ENCODE peak calls at places on chromosomes 11 and 22, in ten cellular contexts. One of them, this sample, is unnamed.

GRCh38 chr11:73290536-73290935 is 17.5 kb upstream of the ARHGEF17 start:
- DNase-seq in GM13976: no peak
- DNase-seq in mucosa of descending colon: no peak
- DNase-seq in GM23248: no peak
- DNase-seq in HTR-8/SVneo: no peak
- DNase-seq in fibroblast of lung: no peak
- DNase-seq in cardiac fibroblast: no peak
- DNase-seq in activated B cell treated with CpG ODN at 0.5 μM for 24 hours: no peak
- DNase-seq in globus pallidus: no peak
- DNase-seq in stimulated activated CD8-positive, alpha-beta memory T cell treated with anti-CD3 and anti-CD28 coated beads, Interleukin-4, amount 100 ng/mL, for 48 hours: no peak
- DNase-seq in this sample: no peak

GRCh38 chr11:28616160-28616559 is 508.0 kb downstream of the METTL15 start:
- DNase-seq in GM13976: no peak
- DNase-seq in mucosa of descending colon: no peak
- DNase-seq in GM23248: no peak
- DNase-seq in HTR-8/SVneo: no peak
- DNase-seq in fibroblast of lung: no peak
- DNase-seq in cardiac fibroblast: no peak
- DNase-seq in activated B cell treated with CpG ODN at 0.5 μM for 24 hours: no peak
- DNase-seq in globus pallidus: no peak
- DNase-seq in stimulated activated CD8-positive, alpha-beta memory T cell treated with anti-CD3 and anti-CD28 coated beads, Interleukin-4, amount 100 ng/mL, for 48 hours: no peak
- DNase-seq in this sample: no peak

GRCh38 chr11:134471341-134472187 is 59.5 kb upstream of the B3GAT1 start:
- DNase-seq in GM13976: no peak
- DNase-seq in mucosa of descending colon: no peak
- DNase-seq in GM23248: no peak
- DNase-seq in HTR-8/SVneo: no peak
- DNase-seq in fibroblast of lung: no peak
- DNase-seq in cardiac fibroblast: no peak
- DNase-seq in activated B cell treated with CpG ODN at 0.5 μM for 24 hours: no peak
- DNase-seq in globus pallidus: peak; percentile 34
- DNase-seq in stimulated activated CD8-positive, alpha-beta memory T cell treated with anti-CD3 and anti-CD28 coated beads, Interleukin-4, amount 100 ng/mL, for 48 hours: no peak
- DNase-seq in this sample: no peak

GRCh38 chr22:40123387-40123786 is 54.3 kb upstream of the TNRC6B start:
- DNase-seq in GM13976: no peak
- DNase-seq in mucosa of descending colon: no peak
- DNase-seq in GM23248: no peak
- DNase-seq in HTR-8/SVneo: no peak
- DNase-seq in fibroblast of lung: no peak
- DNase-seq in cardiac fibroblast: peak; percentile 65
- DNase-seq in activated B cell treated with CpG ODN at 0.5 μM for 24 hours: no peak
- DNase-seq in globus pallidus: no peak
- DNase-seq in stimulated activated CD8-positive, alpha-beta memory T cell treated with anti-CD3 and anti-CD28 coated beads, Interleukin-4, amount 100 ng/mL, for 48 hours: no peak
- DNase-seq in this sample: no peak

GRCh38 chr22:35467788-35468187 is 67.8 kb downstream of the MCM5 start:
- DNase-seq in GM13976: no peak
- DNase-seq in mucosa of descending colon: peak; percentile 68
- DNase-seq in GM23248: peak; percentile 44
- DNase-seq in HTR-8/SVneo: no peak
- DNase-seq in fibroblast of lung: peak; percentile 32
- DNase-seq in cardiac fibroblast: peak; percentile 80
- DNase-seq in activated B cell treated with CpG ODN at 0.5 μM for 24 hours: no peak
- DNase-seq in globus pallidus: peak; percentile 84
- DNase-seq in stimulated activated CD8-positive, alpha-beta memory T cell treated with anti-CD3 and anti-CD28 coated beads, Interleukin-4, amount 100 ng/mL, for 48 hours: no peak
- DNase-seq in this sample: no peak

GRCh38 chr22:42937164-42937854 is 77.6 kb downstream of the PACSIN2 start:
- DNase-seq in GM13976: peak; percentile 68
- DNase-seq in mucosa of descending colon: peak; percentile 63
- DNase-seq in GM23248: peak; percentile 95
- DNase-seq in HTR-8/SVneo: peak; percentile 50
- DNase-seq in fibroblast of lung: peak; percentile 91
- DNase-seq in cardiac fibroblast: peak; percentile 66
- DNase-seq in activated B cell treated with CpG ODN at 0.5 μM for 24 hours: peak; percentile 43
- DNase-seq in globus pallidus: no peak
- DNase-seq in stimulated activated CD8-positive, alpha-beta memory T cell treated with anti-CD3 and anti-CD28 coated beads, Interleukin-4, amount 100 ng/mL, for 48 hours: peak; percentile 54
- DNase-seq in this sample: no peak

GRCh38 chr22:50278956-50279619 is 8.9 kb upstream of the MAPK11 start:
- DNase-seq in GM13976: no peak
- DNase-seq in mucosa of descending colon: no peak
- DNase-seq in GM23248: no peak
- DNase-seq in HTR-8/SVneo: no peak
- DNase-seq in fibroblast of lung: no peak
- DNase-seq in cardiac fibroblast: no peak
- DNase-seq in activated B cell treated with CpG ODN at 0.5 μM for 24 hours: no peak
- DNase-seq in globus pallidus: no peak
- DNase-seq in stimulated activated CD8-positive, alpha-beta memory T cell treated with anti-CD3 and anti-CD28 coated beads, Interleukin-4, amount 100 ng/mL, for 48 hours: no peak
- DNase-seq in this sample: no peak

GRCh38 chr11:45662665-45663485 is 2.5 kb downstream of the CHST1 start:
- DNase-seq in GM13976: no peak
- DNase-seq in mucosa of descending colon: no peak
- DNase-seq in GM23248: peak; percentile 96
- DNase-seq in HTR-8/SVneo: no peak
- DNase-seq in fibroblast of lung: peak; percentile 89
- DNase-seq in cardiac fibroblast: peak; percentile 94
- DNase-seq in activated B cell treated with CpG ODN at 0.5 μM for 24 hours: no peak
- DNase-seq in globus pallidus: no peak
- DNase-seq in stimulated activated CD8-positive, alpha-beta memory T cell treated with anti-CD3 and anti-CD28 coated beads, Interleukin-4, amount 100 ng/mL, for 48 hours: peak; percentile 53
- DNase-seq in this sample: peak; percentile 12

GRCh38 chr22:43921361-43921760 is 2.2 kb upstream of the PNPLA3 start:
- DNase-seq in GM13976: no peak
- DNase-seq in mucosa of descending colon: no peak
- DNase-seq in GM23248: peak; percentile 87
- DNase-seq in HTR-8/SVneo: peak; percentile 68
- DNase-seq in fibroblast of lung: peak; percentile 93
- DNase-seq in cardiac fibroblast: peak; percentile 48
- DNase-seq in activated B cell treated with CpG ODN at 0.5 μM for 24 hours: no peak
- DNase-seq in globus pallidus: peak; percentile 52
- DNase-seq in stimulated activated CD8-positive, alpha-beta memory T cell treated with anti-CD3 and anti-CD28 coated beads, Interleukin-4, amount 100 ng/mL, for 48 hours: no peak
- DNase-seq in this sample: no peak

GRCh38 chr11:33017478-33017877 is 1.8 kb downstream of the DEPDC7 start:
- DNase-seq in GM13976: no peak
- DNase-seq in mucosa of descending colon: no peak
- DNase-seq in GM23248: no peak
- DNase-seq in HTR-8/SVneo: no peak
- DNase-seq in fibroblast of lung: no peak
- DNase-seq in cardiac fibroblast: no peak
- DNase-seq in activated B cell treated with CpG ODN at 0.5 μM for 24 hours: no peak
- DNase-seq in globus pallidus: no peak
- DNase-seq in stimulated activated CD8-positive, alpha-beta memory T cell treated with anti-CD3 and anti-CD28 coated beads, Interleukin-4, amount 100 ng/mL, for 48 hours: no peak
- DNase-seq in this sample: no peak

GRCh38 chr11:9137293-9138132 is 46.1 kb upstream of the SCUBE2 start:
- DNase-seq in GM13976: peak; percentile 71
- DNase-seq in mucosa of descending colon: peak; percentile 87
- DNase-seq in GM23248: peak; percentile 75
- DNase-seq in HTR-8/SVneo: peak; percentile 73
- DNase-seq in fibroblast of lung: peak; percentile 54
- DNase-seq in cardiac fibroblast: peak; percentile 76
- DNase-seq in activated B cell treated with CpG ODN at 0.5 μM for 24 hours: peak; percentile 60
- DNase-seq in globus pallidus: peak; percentile 55
- DNase-seq in stimulated activated CD8-positive, alpha-beta memory T cell treated with anti-CD3 and anti-CD28 coated beads, Interleukin-4, amount 100 ng/mL, for 48 hours: peak; percentile 84
- DNase-seq in this sample: no peak

GRCh38 chr11:125257185-125257584 is 92.6 kb downstream of the PKNOX2 start:
- DNase-seq in GM13976: no peak
- DNase-seq in mucosa of descending colon: no peak
- DNase-seq in GM23248: peak; percentile 27
- DNase-seq in HTR-8/SVneo: no peak
- DNase-seq in fibroblast of lung: no peak
- DNase-seq in cardiac fibroblast: no peak
- DNase-seq in activated B cell treated with CpG ODN at 0.5 μM for 24 hours: no peak
- DNase-seq in globus pallidus: no peak
- DNase-seq in stimulated activated CD8-positive, alpha-beta memory T cell treated with anti-CD3 and anti-CD28 coated beads, Interleukin-4, amount 100 ng/mL, for 48 hours: no peak
- DNase-seq in this sample: no peak

GRCh38 chr11:12629601-12630313 is 44.5 kb upstream of the TEAD1 start:
- DNase-seq in GM13976: no peak
- DNase-seq in mucosa of descending colon: no peak
- DNase-seq in GM23248: peak; percentile 60
- DNase-seq in HTR-8/SVneo: no peak
- DNase-seq in fibroblast of lung: peak; percentile 74
- DNase-seq in cardiac fibroblast: peak; percentile 58
- DNase-seq in activated B cell treated with CpG ODN at 0.5 μM for 24 hours: no peak
- DNase-seq in globus pallidus: no peak
- DNase-seq in stimulated activated CD8-positive, alpha-beta memory T cell treated with anti-CD3 and anti-CD28 coated beads, Interleukin-4, amount 100 ng/mL, for 48 hours: no peak
- DNase-seq in this sample: no peak

GRCh38 chr11:61955031-61955415 is 4.9 kb downstream of the BEST1 start:
- DNase-seq in GM13976: peak; percentile 52
- DNase-seq in mucosa of descending colon: peak; percentile 32
- DNase-seq in GM23248: peak; percentile 89
- DNase-seq in HTR-8/SVneo: no peak
- DNase-seq in fibroblast of lung: peak; percentile 53
- DNase-seq in cardiac fibroblast: peak; percentile 92
- DNase-seq in activated B cell treated with CpG ODN at 0.5 μM for 24 hours: no peak
- DNase-seq in globus pallidus: peak; percentile 71
- DNase-seq in stimulated activated CD8-positive, alpha-beta memory T cell treated with anti-CD3 and anti-CD28 coated beads, Interleukin-4, amount 100 ng/mL, for 48 hours: no peak
- DNase-seq in this sample: no peak

GRCh38 chr22:47069270-47069669 is 306.8 kb downstream of the TBC1D22A start:
- DNase-seq in GM13976: no peak
- DNase-seq in mucosa of descending colon: no peak
- DNase-seq in GM23248: no peak
- DNase-seq in HTR-8/SVneo: no peak
- DNase-seq in fibroblast of lung: no peak
- DNase-seq in cardiac fibroblast: no peak
- DNase-seq in activated B cell treated with CpG ODN at 0.5 μM for 24 hours: no peak
- DNase-seq in globus pallidus: no peak
- DNase-seq in stimulated activated CD8-positive, alpha-beta memory T cell treated with anti-CD3 and anti-CD28 coated beads, Interleukin-4, amount 100 ng/mL, for 48 hours: no peak
- DNase-seq in this sample: no peak

GRCh38 chr11:72370201-72370600 is 64.1 kb downstream of the CLPB start:
- DNase-seq in GM13976: no peak
- DNase-seq in mucosa of descending colon: no peak
- DNase-seq in GM23248: no peak
- DNase-seq in HTR-8/SVneo: no peak
- DNase-seq in fibroblast of lung: no peak
- DNase-seq in cardiac fibroblast: no peak
- DNase-seq in activated B cell treated with CpG ODN at 0.5 μM for 24 hours: no peak
- DNase-seq in globus pallidus: no peak
- DNase-seq in stimulated activated CD8-positive, alpha-beta memory T cell treated with anti-CD3 and anti-CD28 coated beads, Interleukin-4, amount 100 ng/mL, for 48 hours: no peak
- DNase-seq in this sample: no peak

GRCh38 chr22:46370584-46371373 is 35.3 kb downstream of the TRMU start:
- DNase-seq in GM13976: no peak
- DNase-seq in mucosa of descending colon: peak; percentile 39
- DNase-seq in GM23248: no peak
- DNase-seq in HTR-8/SVneo: no peak
- DNase-seq in fibroblast of lung: no peak
- DNase-seq in cardiac fibroblast: no peak
- DNase-seq in activated B cell treated with CpG ODN at 0.5 μM for 24 hours: no peak
- DNase-seq in globus pallidus: no peak
- DNase-seq in stimulated activated CD8-positive, alpha-beta memory T cell treated with anti-CD3 and anti-CD28 coated beads, Interleukin-4, amount 100 ng/mL, for 48 hours: peak; percentile 43
- DNase-seq in this sample: no peak

GRCh38 chr22:49997932-49998717 is 14.4 kb downstream of the IL17REL start:
- DNase-seq in GM13976: peak; percentile 35
- DNase-seq in mucosa of descending colon: no peak
- DNase-seq in GM23248: no peak
- DNase-seq in HTR-8/SVneo: no peak
- DNase-seq in fibroblast of lung: no peak
- DNase-seq in cardiac fibroblast: no peak
- DNase-seq in activated B cell treated with CpG ODN at 0.5 μM for 24 hours: no peak
- DNase-seq in globus pallidus: no peak
- DNase-seq in stimulated activated CD8-positive, alpha-beta memory T cell treated with anti-CD3 and anti-CD28 coated beads, Interleukin-4, amount 100 ng/mL, for 48 hours: peak; percentile 22
- DNase-seq in this sample: no peak

GRCh38 chr11:36449566-36450390 is 60.3 kb downstream of the TRAF6 start:
- DNase-seq in GM13976: no peak
- DNase-seq in mucosa of descending colon: no peak
- DNase-seq in GM23248: peak; percentile 20
- DNase-seq in HTR-8/SVneo: no peak
- DNase-seq in fibroblast of lung: peak; percentile 62
- DNase-seq in cardiac fibroblast: peak; percentile 31
- DNase-seq in activated B cell treated with CpG ODN at 0.5 μM for 24 hours: no peak
- DNase-seq in globus pallidus: no peak
- DNase-seq in stimulated activated CD8-positive, alpha-beta memory T cell treated with anti-CD3 and anti-CD28 coated beads, Interleukin-4, amount 100 ng/mL, for 48 hours: no peak
- DNase-seq in this sample: no peak

GRCh38 chr11:47002366-47002765 is 65.8 kb downstream of the CSTPP1 start:
- DNase-seq in GM13976: no peak
- DNase-seq in mucosa of descending colon: no peak
- DNase-seq in GM23248: no peak
- DNase-seq in HTR-8/SVneo: no peak
- DNase-seq in fibroblast of lung: no peak
- DNase-seq in cardiac fibroblast: peak; percentile 65
- DNase-seq in activated B cell treated with CpG ODN at 0.5 μM for 24 hours: no peak
- DNase-seq in globus pallidus: no peak
- DNase-seq in stimulated activated CD8-positive, alpha-beta memory T cell treated with anti-CD3 and anti-CD28 coated beads, Interleukin-4, amount 100 ng/mL, for 48 hours: no peak
- DNase-seq in this sample: no peak

GRCh38 chr11:76164861-76165751 is 41.2 kb downstream of the WNT11 start:
- DNase-seq in GM13976: no peak
- DNase-seq in mucosa of descending colon: no peak
- DNase-seq in GM23248: no peak
- DNase-seq in HTR-8/SVneo: no peak
- DNase-seq in fibroblast of lung: no peak
- DNase-seq in cardiac fibroblast: no peak
- DNase-seq in activated B cell treated with CpG ODN at 0.5 μM for 24 hours: no peak
- DNase-seq in globus pallidus: no peak
- DNase-seq in stimulated activated CD8-positive, alpha-beta memory T cell treated with anti-CD3 and anti-CD28 coated beads, Interleukin-4, amount 100 ng/mL, for 48 hours: no peak
- DNase-seq in this sample: no peak

GRCh38 chr11:86592659-86593451 is 79.6 kb downstream of the ME3 start:
- DNase-seq in GM13976: peak; percentile 61
- DNase-seq in mucosa of descending colon: peak; percentile 95
- DNase-seq in GM23248: peak; percentile 70
- DNase-seq in HTR-8/SVneo: peak; percentile 68
- DNase-seq in fibroblast of lung: peak; percentile 88
- DNase-seq in cardiac fibroblast: peak; percentile 84
- DNase-seq in activated B cell treated with CpG ODN at 0.5 μM for 24 hours: peak; percentile 23
- DNase-seq in globus pallidus: no peak
- DNase-seq in stimulated activated CD8-positive, alpha-beta memory T cell treated with anti-CD3 and anti-CD28 coated beads, Interleukin-4, amount 100 ng/mL, for 48 hours: peak; percentile 95
- DNase-seq in this sample: peak; percentile 8

GRCh38 chr11:3002346-3002745 is 10.2 kb upstream of the NAP1L4 start:
- DNase-seq in GM13976: no peak
- DNase-seq in mucosa of descending colon: no peak
- DNase-seq in GM23248: no peak
- DNase-seq in HTR-8/SVneo: no peak
- DNase-seq in fibroblast of lung: no peak
- DNase-seq in cardiac fibroblast: no peak
- DNase-seq in activated B cell treated with CpG ODN at 0.5 μM for 24 hours: no peak
- DNase-seq in globus pallidus: no peak
- DNase-seq in stimulated activated CD8-positive, alpha-beta memory T cell treated with anti-CD3 and anti-CD28 coated beads, Interleukin-4, amount 100 ng/mL, for 48 hours: no peak
- DNase-seq in this sample: no peak

GRCh38 chr11:111707039-111707690 is 59.0 kb downstream of the PPP2R1B start:
- DNase-seq in GM13976: no peak
- DNase-seq in mucosa of descending colon: peak; percentile 41
- DNase-seq in GM23248: peak; percentile 32
- DNase-seq in HTR-8/SVneo: peak; percentile 67
- DNase-seq in fibroblast of lung: peak; percentile 84
- DNase-seq in cardiac fibroblast: peak; percentile 96
- DNase-seq in activated B cell treated with CpG ODN at 0.5 μM for 24 hours: no peak
- DNase-seq in globus pallidus: peak; percentile 51
- DNase-seq in stimulated activated CD8-positive, alpha-beta memory T cell treated with anti-CD3 and anti-CD28 coated beads, Interleukin-4, amount 100 ng/mL, for 48 hours: no peak
- DNase-seq in this sample: peak; percentile 93